ENCODE peak calls at places on chromosomes 12 and 14, in four cellular contexts. P is A549, S is K562, F is endothelial cell of umbilical vein. M is an unnamed sample.

GRCh38 chr12:501722-502447 is 42.1 kb downstream of the B4GALNT3 start:
- DNase-seq in P (no peak), S (no peak), F (no peak), M (no peak)

GRCh38 chr12:8953773-8954402 is 4.4 kb upstream of the M6PR start:
- DNase-seq in P (no peak), S (no peak), F (no peak), M (no peak)

GRCh38 chr14:30779210-30779609 is 95.1 kb upstream of the COCH start:
- DNase-seq in P (no peak), S (no peak), F (no peak), M (no peak)

GRCh38 chr12:51751657-51752056 is 96.9 kb downstream of the FIGNL2 start:
- DNase-seq in P (no peak), S (no peak), F (peak), M (no peak)

GRCh38 chr12:18446245-18446644 is 184.9 kb downstream of the PIK3C2G start:
- DNase-seq in P (no peak), S (no peak), F (no peak), M (no peak)

GRCh38 chr12:106652510-106653015 is 69.8 kb downstream of the RFX4 start:
- DNase-seq in P (no peak), S (no peak), F (no peak), M (no peak)

GRCh38 chr14:25394356-25394755 is 344.4 kb upstream of the STXBP6 start:
- DNase-seq in P (no peak), S (no peak), F (no peak), M (no peak)

GRCh38 chr14:64942531-64943111 is at the start of gene GPX2:
- DNase-seq in P (peak), S (no peak), F (no peak), M (no peak)

GRCh38 chr14:69580009-69580577 is 5.4 kb upstream of the CCDC177 start:
- DNase-seq in P (peak), S (peak), F (peak), M (peak)

GRCh38 chr12:113220593-113221180 is 577 bp upstream of the TPCN1 start:
- DNase-seq in P (peak), S (no peak), F (no peak), M (peak)

GRCh38 chr14:77923131-77923933 is 123.4 kb downstream of the ADCK1 start:
- DNase-seq in P (no peak), S (peak), F (no peak), M (no peak)

GRCh38 chr14:21264025-21264801 is 5.0 kb downstream of the HNRNPC start:
- DNase-seq in P (no peak), S (no peak), F (peak), M (peak)

GRCh38 chr14:99735189-99736135 is 51.4 kb downstream of the CYP46A1 start:
- DNase-seq in P (no peak), S (no peak), F (no peak), M (no peak)

GRCh38 chr14:96058606-96059200 is 19.5 kb downstream of the C14orf132 start:
- DNase-seq in P (no peak), S (no peak), F (no peak), M (no peak)

GRCh38 chr12:68800294-68800693 is 7.7 kb upstream of the MDM2 start:
- DNase-seq in P (no peak), S (no peak), F (no peak), M (no peak)

GRCh38 chr14:104872469-104873341 is 7.6 kb downstream of the CEP170B start:
- DNase-seq in P (no peak), S (no peak), F (no peak), M (no peak)

GRCh38 chr12:93819048-93819491 is 141.9 kb downstream of the CRADD start:
- DNase-seq in P (no peak), S (no peak), F (no peak), M (no peak)

GRCh38 chr12:6635375-6635855 is 344 bp downstream of the LPAR5 start:
- DNase-seq in P (no peak), S (peak), F (no peak), M (peak)

GRCh38 chr12:76216585-76217472 is 131.4 kb downstream of the BBS10 start:
- DNase-seq in P (no peak), S (peak), F (no peak), M (no peak)

GRCh38 chr14:37594916-37595808 is at the start of the genes FOXA1 and TTC6:
- DNase-seq in P (peak), S (peak), F (no peak), M (peak)

GRCh38 chr14:59583755-59584154 is 7.1 kb upstream of the CCDC175 start:
- DNase-seq in P (no peak), S (no peak), F (no peak), M (peak)

GRCh38 chr14:22558221-22558913 is 30.7 kb downstream of the DAD1 start:
- DNase-seq in P (no peak), S (peak), F (no peak), M (peak)

GRCh38 chr14:34403646-34404045 is 58.4 kb downstream of the SPTSSA start:
- DNase-seq in P (no peak), S (no peak), F (no peak), M (peak)

GRCh38 chr14:96745500-96746051 is 51.6 kb upstream of the VRK1 start:
- DNase-seq in P (no peak), S (no peak), F (no peak), M (no peak)

GRCh38 chr12:65594373-65594772 is 229.9 kb upstream of the HMGA2 start:
- DNase-seq in P (no peak), S (no peak), F (no peak), M (no peak)

GRCh38 chr14:20857630-20858261 is 33.4 kb upstream of the RNASE3 start:
- DNase-seq in P (peak), S (peak), F (peak), M (peak)

GRCh38 chr12:57811028-57811755 is 7.3 kb downstream of the AVIL start:
- DNase-seq in P (no peak), S (no peak), F (no peak), M (no peak)

GRCh38 chr12:76152161-76152807 is 67.8 kb upstream of the NAP1L1 start:
- DNase-seq in P (no peak), S (peak), F (no peak), M (no peak)

GRCh38 chr12:79420146-79420618 is 270.6 kb downstream of the PAWR start:
- DNase-seq in P (peak), S (no peak), F (peak), M (peak)

GRCh38 chr14:72958548-72958947 is 32.3 kb downstream of the DCAF4 start:
- DNase-seq in P (no peak), S (no peak), F (no peak), M (no peak)

GRCh38 chr12:113844495-113845175 is 121.5 kb downstream of the RBM19 start:
- DNase-seq in P (no peak), S (no peak), F (no peak), M (peak)

GRCh38 chr12:90017316-90017715 is 308.7 kb upstream of the ATP2B1 start:
- DNase-seq in P (no peak), S (no peak), F (no peak), M (no peak)

GRCh38 chr12:109567967-109568366 is 5.3 kb downstream of the MMAB start:
- DNase-seq in P (no peak), S (no peak), F (no peak), M (no peak)

GRCh38 chr12:47903151-47903611 is 1.6 kb downstream of the VDR start:
- DNase-seq in P (no peak), S (peak), F (no peak), M (peak)

GRCh38 chr12:47905313-47905730 is 528 bp upstream of the VDR start:
- DNase-seq in P (no peak), S (peak), F (no peak), M (no peak)

GRCh38 chr12:47902131-47902639 is 2.6 kb downstream of the VDR start:
- DNase-seq in P (no peak), S (no peak), F (no peak), M (no peak)

GRCh38 chr12:47903927-47904646 is 707 bp downstream of the VDR start:
- DNase-seq in P (peak), S (peak), F (peak), M (peak)

GRCh38 chr12:47904647-47905312 is at the start of gene VDR:
- DNase-seq in P (peak), S (peak), F (peak), M (peak)
- TF ChIP-seq CTCF in P (no peak), S (no peak), F (peak), M (peak)

DNA sequence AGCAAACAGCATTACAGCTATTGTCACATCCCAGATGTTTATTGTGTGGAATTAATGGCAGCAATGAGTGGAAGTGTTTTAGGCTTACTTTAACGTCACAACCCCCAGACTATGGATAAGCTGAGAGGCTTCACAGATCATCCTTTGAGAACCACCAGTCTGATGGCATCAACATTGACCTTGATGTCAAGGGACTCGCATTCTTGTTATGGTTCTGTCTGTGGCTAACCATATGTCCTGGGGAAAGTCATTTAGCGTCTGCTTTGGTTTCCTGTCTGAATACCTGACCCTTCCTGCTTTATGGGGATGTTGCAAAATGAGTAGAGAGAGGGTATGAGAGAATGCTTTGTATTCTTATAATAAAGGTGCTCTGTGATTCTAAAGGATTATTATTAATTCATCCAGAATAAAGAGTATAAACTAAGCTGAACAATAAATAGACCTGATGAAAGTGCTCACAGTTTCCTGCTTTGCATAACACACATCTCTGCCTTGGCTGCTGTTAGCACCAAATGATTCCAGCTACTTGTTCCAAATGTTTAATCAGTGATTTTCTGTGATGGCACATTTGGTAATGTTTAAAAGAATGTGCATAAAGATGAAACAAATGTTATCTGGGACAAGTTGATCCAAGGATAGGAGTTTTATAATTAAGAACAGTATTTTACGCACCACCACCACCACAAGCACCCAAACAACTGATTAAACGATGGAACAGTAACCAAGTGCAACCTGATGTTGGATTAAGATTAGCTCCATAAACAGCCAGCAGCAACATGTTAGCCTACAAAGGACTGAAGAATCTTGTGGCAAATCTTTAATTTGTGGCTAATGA is 116.9 kb upstream of the LRIG3 start:
- DNase-seq in P (no peak), S (no peak), F (peak), M (no peak)
- H3K4me3 ChIP-seq in P (no peak), S (no peak), F (no peak), M (no peak)

DNA sequence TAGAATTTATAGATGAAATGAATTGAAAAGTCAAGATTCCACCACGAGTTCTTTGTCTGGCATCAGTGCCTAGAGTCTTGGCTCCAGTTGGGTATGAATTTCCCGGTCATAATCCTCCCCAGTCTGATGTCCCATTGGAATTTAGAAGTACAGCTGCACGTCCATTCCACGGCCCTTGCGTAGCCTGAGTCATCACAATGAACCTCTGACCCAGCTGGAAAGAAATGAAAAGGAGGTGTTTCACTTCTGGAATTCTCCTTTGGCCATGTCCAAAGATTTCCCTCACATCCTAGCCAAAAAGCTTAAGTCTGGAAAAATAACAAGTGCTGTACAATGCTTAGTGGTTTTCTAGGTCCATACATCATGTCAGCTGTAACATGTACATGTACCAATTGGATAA is 122.7 kb downstream of the KICS2 start:
- DNase-seq in P (peak), S (no peak), F (peak), M (no peak)
- TF ChIP-seq MYC in P (no peak), S (no peak), F (no peak), M (no peak)

GRCh38 chr12:3227076-3227975 is 150.1 kb downstream of the TSPAN9 start:
- DNase-seq in P (no peak), S (no peak), F (no peak), M (peak)
- TF ChIP-seq CTCF in P (no peak), S (peak), F (no peak), M (peak)

DNA sequence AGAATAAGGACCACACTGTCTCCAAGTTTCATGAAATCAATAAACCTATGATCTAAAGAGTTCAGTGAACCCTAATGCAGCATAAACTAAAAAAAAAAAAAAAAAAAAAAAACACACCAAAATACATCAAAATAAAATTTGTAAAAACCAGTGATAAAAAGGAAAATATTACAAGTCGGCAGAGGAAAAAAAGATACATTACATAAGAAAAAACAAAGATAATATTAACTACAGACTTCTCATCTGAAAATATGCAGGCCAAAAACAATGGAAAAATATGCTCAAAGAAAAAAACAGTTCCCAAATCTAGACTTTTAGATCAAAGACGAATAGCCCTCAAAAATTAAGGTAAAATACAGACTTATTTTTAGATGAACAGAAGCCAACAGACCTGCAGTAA is 27.6 kb downstream of the MED13L start:
- DNase-seq in P (no peak), S (no peak), F (no peak), M (no peak)
- H3K4me3 ChIP-seq in P (no peak), S (no peak), F (no peak), M (no peak)

GRCh38 chr12:62006076-62006732 is 254.0 kb upstream of the USP15 start:
- DNase-seq in P (peak), S (peak), F (peak), M (peak)
- TF ChIP-seq MYC in P (no peak), S (no peak), F (no peak), M (no peak)

GRCh38 chr12:28173440-28173839 is 16.8 kb upstream of the CCDC91 start:
- DNase-seq in P (no peak), S (no peak), F (no peak), M (no peak)

GRCh38 chr12:28175098-28175589 is 15.1 kb upstream of the CCDC91 start:
- DNase-seq in P (no peak), S (no peak), F (no peak), M (no peak)

GRCh38 chr12:28171356-28172060 is 18.7 kb upstream of the CCDC91 start:
- DNase-seq in P (no peak), S (no peak), F (no peak), M (no peak)

GRCh38 chr12:28176295-28176694 is 14.0 kb upstream of the CCDC91 start:
- DNase-seq in P (no peak), S (no peak), F (no peak), M (no peak)

GRCh38 chr12:28172434-28173030 is 17.7 kb upstream of the CCDC91 start:
- DNase-seq in P (peak), S (peak), F (peak), M (peak)
- TF ChIP-seq CTCF in P (peak), S (peak), F (peak), M (peak)

M was measured in NB4.